ENCODE peak calls at places on chromosomes 7 and 10, in six cellular contexts. One of them, this sample, is unnamed.

GRCh38 chr7:142908921-142909870 is 23.7 kb upstream of the TRPV6 start:
- DNase-seq in SHP77: no peak
- DNase-seq in neuronal stem cell: no peak
- DNase-seq in left cardiac atrium: no peak
- DNase-seq in G401: no peak
- DNase-seq in occipital lobe: no peak
- DNase-seq in this sample: no peak

GRCh38 chr10:130997267-130998045 is 314.1 kb downstream of the TCERG1L start:
- DNase-seq in SHP77: no peak
- DNase-seq in neuronal stem cell: no peak
- DNase-seq in left cardiac atrium: no peak
- DNase-seq in G401: no peak
- DNase-seq in occipital lobe: no peak
- DNase-seq in this sample: no peak

GRCh38 chr10:50464004-50464409 is 159.7 kb downstream of the SGMS1 start:
- DNase-seq in SHP77: no peak
- DNase-seq in neuronal stem cell: no peak
- DNase-seq in left cardiac atrium: no peak
- DNase-seq in G401: no peak
- DNase-seq in occipital lobe: no peak
- DNase-seq in this sample: peak

GRCh38 chr10:100562806-100563293 is 27.1 kb downstream of the HIF1AN start:
- DNase-seq in SHP77: peak
- DNase-seq in neuronal stem cell: no peak
- DNase-seq in left cardiac atrium: no peak
- DNase-seq in G401: peak
- DNase-seq in occipital lobe: peak
- DNase-seq in this sample: no peak

GRCh38 chr10:27959093-27959715 is 39.7 kb downstream of the ODAD2 start:
- DNase-seq in SHP77: no peak
- DNase-seq in neuronal stem cell: no peak
- DNase-seq in left cardiac atrium: no peak
- DNase-seq in G401: no peak
- DNase-seq in occipital lobe: no peak
- DNase-seq in this sample: no peak

GRCh38 chr10:129870042-129870757 is 93.9 kb downstream of the EBF3 start:
- DNase-seq in SHP77: no peak
- DNase-seq in neuronal stem cell: no peak
- DNase-seq in left cardiac atrium: no peak
- DNase-seq in G401: no peak
- DNase-seq in occipital lobe: no peak
- DNase-seq in this sample: no peak

GRCh38 chr7:154804449-154804848 is 198.5 kb downstream of the PAXIP1 start:
- DNase-seq in SHP77: no peak
- DNase-seq in neuronal stem cell: no peak
- DNase-seq in left cardiac atrium: no peak
- DNase-seq in G401: no peak
- DNase-seq in occipital lobe: no peak
- DNase-seq in this sample: no peak

GRCh38 chr10:12181065-12181775 is 14.5 kb downstream of the NUDT5 start:
- DNase-seq in SHP77: no peak
- DNase-seq in neuronal stem cell: no peak
- DNase-seq in left cardiac atrium: no peak
- DNase-seq in G401: no peak
- DNase-seq in occipital lobe: no peak
- DNase-seq in this sample: no peak

GRCh38 chr7:30308392-30308791 is 24.0 kb downstream of the ZNRF2 start:
- DNase-seq in SHP77: peak
- DNase-seq in neuronal stem cell: no peak
- DNase-seq in left cardiac atrium: no peak
- DNase-seq in G401: no peak
- DNase-seq in occipital lobe: no peak
- DNase-seq in this sample: no peak

GRCh38 chr7:5394264-5395105 is 29.1 kb downstream of the TNRC18 start:
- DNase-seq in SHP77: no peak
- DNase-seq in neuronal stem cell: no peak
- DNase-seq in left cardiac atrium: no peak
- DNase-seq in G401: no peak
- DNase-seq in occipital lobe: no peak
- DNase-seq in this sample: no peak

GRCh38 chr7:1103009-1103788 is 15.3 kb downstream of the GPER1 start:
- DNase-seq in SHP77: no peak
- DNase-seq in neuronal stem cell: no peak
- DNase-seq in left cardiac atrium: no peak
- DNase-seq in G401: no peak
- DNase-seq in occipital lobe: no peak
- DNase-seq in this sample: no peak

GRCh38 chr10:42975558-42976352 is 101.1 kb upstream of the RET start:
- DNase-seq in SHP77: peak
- DNase-seq in neuronal stem cell: no peak
- DNase-seq in left cardiac atrium: peak
- DNase-seq in G401: no peak
- DNase-seq in occipital lobe: no peak
- DNase-seq in this sample: no peak

GRCh38 chr10:43808136-43808535 is 159.5 kb upstream of the ZNF32 start:
- DNase-seq in SHP77: no peak
- DNase-seq in neuronal stem cell: no peak
- DNase-seq in left cardiac atrium: no peak
- DNase-seq in G401: no peak
- DNase-seq in occipital lobe: no peak
- DNase-seq in this sample: no peak

GRCh38 chr7:5495581-5496375 is 72.1 kb upstream of the TNRC18 start:
- DNase-seq in SHP77: peak
- DNase-seq in neuronal stem cell: no peak
- DNase-seq in left cardiac atrium: peak
- DNase-seq in G401: peak
- DNase-seq in occipital lobe: peak
- DNase-seq in this sample: peak

GRCh38 chr7:79268730-79269129 is 184.7 kb downstream of the MAGI2 start:
- DNase-seq in SHP77: no peak
- DNase-seq in neuronal stem cell: no peak
- DNase-seq in left cardiac atrium: no peak
- DNase-seq in G401: no peak
- DNase-seq in occipital lobe: no peak
- DNase-seq in this sample: no peak

GRCh38 chr10:71980181-71981023 is 16.2 kb downstream of the CHST3 start:
- DNase-seq in SHP77: no peak
- DNase-seq in neuronal stem cell: no peak
- DNase-seq in left cardiac atrium: no peak
- DNase-seq in G401: no peak
- DNase-seq in occipital lobe: no peak
- DNase-seq in this sample: no peak